ENCODE peak calls at places on chromosomes 2 and 18, in five cellular contexts. I is HT-29, F is fibroblast of the conjunctiva, E is kidney, R is Kasumi-1. B is an unnamed sample.

GRCh38 chr2:20438334-20439192 is 8.3 kb upstream of the RHOB start:
- DNase-seq in I (peak), F (peak), E (no peak), R (peak), B (peak)

GRCh38 chr2:75608684-75609333 is 37.8 kb upstream of the MRPL19 start:
- DNase-seq in I (peak), F (no peak), E (peak), R (peak), B (peak)

GRCh38 chr18:44816028-44816427 is 135.3 kb downstream of the SETBP1 start:
- DNase-seq in I (no peak), F (no peak), E (no peak), R (no peak), B (no peak)

GRCh38 chr2:143505542-143505941 is 376.3 kb downstream of the ARHGAP15 start:
- DNase-seq in I (no peak), F (no peak), E (no peak), R (no peak), B (no peak)

GRCh38 chr2:127584047-127584446 is 48.6 kb downstream of the MYO7B start:
- DNase-seq in I (no peak), F (no peak), E (no peak), R (no peak), B (no peak)

GRCh38 chr2:127153691-127154158 is 46.8 kb upstream of the BIN1 start:
- DNase-seq in I (no peak), F (peak), E (no peak), R (no peak), B (no peak)

GRCh38 chr2:10620481-10620880 is 69.3 kb downstream of the NOL10 start:
- DNase-seq in I (no peak), F (peak), E (no peak), R (peak), B (peak)

GRCh38 chr2:183898641-183899040 is 699.7 kb upstream of the ZNF804A start:
- DNase-seq in I (no peak), F (no peak), E (no peak), R (no peak), B (no peak)

GRCh38 chr18:43982582-43982981 is 698.1 kb upstream of the SETBP1 start:
- DNase-seq in I (no peak), F (no peak), E (no peak), R (no peak), B (no peak)

GRCh38 chr2:109715302-109715937 is 78.7 kb upstream of the RGPD5 start:
- DNase-seq in I (peak), F (no peak), E (no peak), R (no peak), B (peak)

GRCh38 chr2:206031162-206031784 is 54.7 kb downstream of the INO80D start:
- DNase-seq in I (no peak), F (no peak), E (no peak), R (no peak), B (no peak)

GRCh38 chr2:98808546-98808945 is 77.6 kb upstream of the MGAT4A start:
- DNase-seq in I (no peak), F (no peak), E (no peak), R (no peak), B (no peak)

GRCh38 chr2:212030709-212031108 is 507.9 kb downstream of the ERBB4 start:
- DNase-seq in I (no peak), F (no peak), E (no peak), R (no peak), B (no peak)

GRCh38 chr18:62329676-62330454 is 4.8 kb downstream of the TNFRSF11A start:
- DNase-seq in I (peak), F (no peak), E (no peak), R (no peak), B (no peak)

GRCh38 chr2:52571380-52572347 is 1195.9 kb upstream of the CHAC2 start:
- DNase-seq in I (no peak), F (no peak), E (peak), R (no peak), B (no peak)

GRCh38 chr18:2958819-2959298 is 54.1 kb downstream of the LPIN2 start:
- DNase-seq in I (no peak), F (no peak), E (no peak), R (no peak), B (no peak)

GRCh38 chr2:28948160-28948559 is 32.9 kb upstream of the TOGARAM2 start:
- DNase-seq in I (no peak), F (no peak), E (no peak), R (no peak), B (no peak)